ENCODE peak calls at places on chromosomes 3 and 15, in ten cellular contexts. One of them, this sample, is unnamed.
A peak's percentile ranks its signal among the peaks of the same experiment; 100 is the strongest.

GRCh38 chr3:106217745-106218144 is 348.9 kb upstream of the CBLB start:
- DNase-seq in fibroblast of mammary gland: no peak
- DNase-seq in CD4-positive, alpha-beta T cell: no peak
- DNase-seq in HL-60: no peak
- DNase-seq in GM20000: no peak
- DNase-seq in GM13977: no peak
- DNase-seq in IMR-90: no peak
- DNase-seq in left lung: no peak
- DNase-seq in H9: no peak
- DNase-seq in nephron progenitor cell: no peak
- DNase-seq in this sample: no peak

GRCh38 chr3:179526989-179527391 is 35.7 kb upstream of the ACTL6A start:
- DNase-seq in fibroblast of mammary gland: peak; percentile 66
- DNase-seq in nephron progenitor cell: peak; percentile 15
- DNase-seq in GM13977: no peak
- DNase-seq in H9: peak; percentile 74
- DNase-seq in left lung: peak; percentile 39
- DNase-seq in IMR-90: peak; percentile 84
- DNase-seq in GM20000: no peak
- DNase-seq in CD4-positive, alpha-beta T cell: no peak
- DNase-seq in HL-60: no peak
- DNase-seq in this sample: no peak

GRCh38 chr3:127135241-127136023 is 57.5 kb upstream of the PRR23E start:
- DNase-seq in IMR-90: peak; percentile 6
- DNase-seq in fibroblast of mammary gland: peak; percentile 19
- DNase-seq in H9: no peak
- DNase-seq in GM13977: no peak
- DNase-seq in GM20000: no peak
- DNase-seq in nephron progenitor cell: peak; percentile 55
- DNase-seq in left lung: no peak
- DNase-seq in HL-60: no peak
- DNase-seq in CD4-positive, alpha-beta T cell: no peak
- DNase-seq in this sample: no peak

GRCh38 chr15:51318382-51319150 is 19.8 kb downstream of the CYP19A1 start:
- DNase-seq in left lung: no peak
- DNase-seq in GM20000: no peak
- DNase-seq in fibroblast of mammary gland: peak; percentile 45
- DNase-seq in H9: no peak
- DNase-seq in nephron progenitor cell: no peak
- DNase-seq in GM13977: no peak
- DNase-seq in CD4-positive, alpha-beta T cell: no peak
- DNase-seq in HL-60: no peak
- DNase-seq in IMR-90: no peak
- DNase-seq in this sample: no peak

GRCh38 chr3:30245805-30246622 is 360.4 kb upstream of the TGFBR2 start:
- DNase-seq in GM13977: no peak
- DNase-seq in GM20000: no peak
- DNase-seq in H9: no peak
- DNase-seq in CD4-positive, alpha-beta T cell: no peak
- DNase-seq in HL-60: no peak
- DNase-seq in IMR-90: no peak
- DNase-seq in left lung: no peak
- DNase-seq in nephron progenitor cell: peak; percentile 18
- DNase-seq in fibroblast of mammary gland: no peak
- DNase-seq in this sample: no peak

GRCh38 chr15:50415752-50416404 is 8.3 kb upstream of the USP8 start:
- DNase-seq in fibroblast of mammary gland: peak; percentile 10
- DNase-seq in nephron progenitor cell: no peak
- DNase-seq in CD4-positive, alpha-beta T cell: no peak
- DNase-seq in GM13977: no peak
- DNase-seq in left lung: no peak
- DNase-seq in HL-60: no peak
- DNase-seq in IMR-90: peak; percentile 37
- DNase-seq in GM20000: no peak
- DNase-seq in H9: peak; percentile 39
- DNase-seq in this sample: no peak

GRCh38 chr15:83106994-83107840 is at the start of gene TM6SF1:
- DNase-seq in nephron progenitor cell: peak; percentile 64
- DNase-seq in HL-60: peak; percentile 2
- DNase-seq in CD4-positive, alpha-beta T cell: no peak
- DNase-seq in GM13977: peak; percentile 49
- DNase-seq in fibroblast of mammary gland: no peak
- DNase-seq in H9: peak; percentile 39
- DNase-seq in GM20000: peak; percentile 57
- DNase-seq in left lung: no peak
- DNase-seq in IMR-90: no peak
- DNase-seq in this sample: peak; percentile 9

GRCh38 chr3:135169651-135170050 is 374.6 kb downstream of the EPHB1 start:
- DNase-seq in IMR-90: no peak
- DNase-seq in CD4-positive, alpha-beta T cell: no peak
- DNase-seq in HL-60: no peak
- DNase-seq in H9: no peak
- DNase-seq in fibroblast of mammary gland: no peak
- DNase-seq in GM20000: no peak
- DNase-seq in GM13977: no peak
- DNase-seq in nephron progenitor cell: no peak
- DNase-seq in left lung: no peak
- DNase-seq in this sample: no peak

GRCh38 chr3:38549082-38549481 is 52.9 kb downstream of the EXOG start:
- DNase-seq in CD4-positive, alpha-beta T cell: no peak
- DNase-seq in IMR-90: no peak
- DNase-seq in fibroblast of mammary gland: no peak
- DNase-seq in GM13977: no peak
- DNase-seq in GM20000: no peak
- DNase-seq in nephron progenitor cell: no peak
- DNase-seq in H9: no peak
- DNase-seq in left lung: no peak
- DNase-seq in HL-60: no peak
- DNase-seq in this sample: no peak

GRCh38 chr15:36844453-36845094 is 255.8 kb downstream of the MEIS2 start:
- DNase-seq in GM13977: no peak
- DNase-seq in HL-60: no peak
- DNase-seq in left lung: no peak
- DNase-seq in GM20000: no peak
- DNase-seq in fibroblast of mammary gland: peak; percentile 20
- DNase-seq in IMR-90: peak; percentile 69
- DNase-seq in H9: no peak
- DNase-seq in nephron progenitor cell: no peak
- DNase-seq in CD4-positive, alpha-beta T cell: no peak
- DNase-seq in this sample: no peak

GRCh38 chr3:57910988-57911387 is 97.2 kb upstream of the FLNB start:
- DNase-seq in left lung: no peak
- DNase-seq in GM13977: no peak
- DNase-seq in HL-60: peak; percentile 9
- DNase-seq in fibroblast of mammary gland: no peak
- DNase-seq in GM20000: no peak
- DNase-seq in H9: no peak
- DNase-seq in IMR-90: peak; percentile 28
- DNase-seq in CD4-positive, alpha-beta T cell: no peak
- DNase-seq in nephron progenitor cell: no peak
- DNase-seq in this sample: peak; percentile 47

GRCh38 chr3:10283638-10284037 is 9.1 kb downstream of the GHRL start:
- DNase-seq in GM20000: no peak
- DNase-seq in nephron progenitor cell: no peak
- DNase-seq in GM13977: no peak
- DNase-seq in left lung: no peak
- DNase-seq in CD4-positive, alpha-beta T cell: no peak
- DNase-seq in fibroblast of mammary gland: no peak
- DNase-seq in H9: no peak
- DNase-seq in IMR-90: no peak
- DNase-seq in HL-60: no peak
- DNase-seq in this sample: no peak

GRCh38 chr3:169661567-169662214 is 1.8 kb downstream of the MECOM start:
- DNase-seq in nephron progenitor cell: peak; percentile 56
- DNase-seq in IMR-90: peak; percentile 36
- DNase-seq in GM13977: peak; percentile 65
- DNase-seq in left lung: peak; percentile 43
- DNase-seq in HL-60: no peak
- DNase-seq in H9: peak; percentile 56
- DNase-seq in fibroblast of mammary gland: no peak
- DNase-seq in CD4-positive, alpha-beta T cell: no peak
- DNase-seq in GM20000: peak; percentile 59
- DNase-seq in this sample: peak; percentile 61

GRCh38 chr15:63041982-63042878 is at the start of gene TPM1:
- DNase-seq in GM13977: peak; percentile 75
- DNase-seq in IMR-90: peak; percentile 93
- DNase-seq in HL-60: no peak
- DNase-seq in CD4-positive, alpha-beta T cell: no peak
- DNase-seq in H9: peak; percentile 90
- DNase-seq in nephron progenitor cell: peak; percentile 80
- DNase-seq in fibroblast of mammary gland: peak; percentile 54
- DNase-seq in left lung: peak; percentile 87
- DNase-seq in GM20000: peak; percentile 45
- DNase-seq in this sample: peak; percentile 96

GRCh38 chr3:27590437-27591320 is 106.5 kb upstream of the SLC4A7 start:
- DNase-seq in GM20000: no peak
- DNase-seq in nephron progenitor cell: no peak
- DNase-seq in left lung: no peak
- DNase-seq in H9: no peak
- DNase-seq in HL-60: peak; percentile 29
- DNase-seq in CD4-positive, alpha-beta T cell: no peak
- DNase-seq in GM13977: no peak
- DNase-seq in fibroblast of mammary gland: peak; percentile 63
- DNase-seq in IMR-90: peak; percentile 32
- DNase-seq in this sample: no peak

GRCh38 chr15:26766262-26766661 is 6.6 kb downstream of the GABRB3 start:
- DNase-seq in fibroblast of mammary gland: no peak
- DNase-seq in left lung: no peak
- DNase-seq in IMR-90: no peak
- DNase-seq in CD4-positive, alpha-beta T cell: no peak
- DNase-seq in GM13977: no peak
- DNase-seq in H9: no peak
- DNase-seq in nephron progenitor cell: no peak
- DNase-seq in GM20000: no peak
- DNase-seq in HL-60: no peak
- DNase-seq in this sample: no peak

GRCh38 chr3:183013074-183013473 is 32.7 kb upstream of the DCUN1D1 start:
- DNase-seq in left lung: no peak
- DNase-seq in GM20000: no peak
- DNase-seq in IMR-90: no peak
- DNase-seq in CD4-positive, alpha-beta T cell: no peak
- DNase-seq in H9: no peak
- DNase-seq in HL-60: no peak
- DNase-seq in fibroblast of mammary gland: no peak
- DNase-seq in GM13977: no peak
- DNase-seq in nephron progenitor cell: no peak
- DNase-seq in this sample: no peak

GRCh38 chr3:16801698-16802097 is 83.1 kb upstream of the PLCL2 start:
- DNase-seq in nephron progenitor cell: no peak
- DNase-seq in GM20000: peak; percentile 12
- DNase-seq in CD4-positive, alpha-beta T cell: no peak
- DNase-seq in left lung: no peak
- DNase-seq in HL-60: no peak
- DNase-seq in IMR-90: peak; percentile 1
- DNase-seq in GM13977: no peak
- DNase-seq in fibroblast of mammary gland: peak; percentile 84
- DNase-seq in H9: no peak
- DNase-seq in this sample: no peak

GRCh38 chr3:155497930-155498647 is 204.6 kb upstream of the STRIT1 start:
- DNase-seq in H9: no peak
- DNase-seq in GM13977: no peak
- DNase-seq in left lung: no peak
- DNase-seq in IMR-90: peak; percentile 50
- DNase-seq in fibroblast of mammary gland: peak; percentile 96
- DNase-seq in CD4-positive, alpha-beta T cell: no peak
- DNase-seq in HL-60: no peak
- DNase-seq in GM20000: no peak
- DNase-seq in nephron progenitor cell: no peak
- DNase-seq in this sample: no peak

GRCh38 chr15:47750740-47751262 is 33.5 kb downstream of the SEMA6D start:
- DNase-seq in HL-60: no peak
- DNase-seq in left lung: no peak
- DNase-seq in GM13977: no peak
- DNase-seq in nephron progenitor cell: no peak
- DNase-seq in fibroblast of mammary gland: no peak
- DNase-seq in H9: no peak
- DNase-seq in IMR-90: no peak
- DNase-seq in CD4-positive, alpha-beta T cell: no peak
- DNase-seq in GM20000: no peak
- DNase-seq in this sample: no peak

GRCh38 chr3:105823149-105823866 is 45.5 kb downstream of the CBLB start:
- DNase-seq in CD4-positive, alpha-beta T cell: no peak
- DNase-seq in fibroblast of mammary gland: peak; percentile 97
- DNase-seq in H9: no peak
- DNase-seq in nephron progenitor cell: no peak
- DNase-seq in GM13977: no peak
- DNase-seq in IMR-90: peak; percentile 98
- DNase-seq in GM20000: no peak
- DNase-seq in HL-60: no peak
- DNase-seq in left lung: no peak
- DNase-seq in this sample: peak; percentile 6

GRCh38 chr3:95613993-95614392 is 1200.4 kb upstream of the EPHA6 start:
- DNase-seq in HL-60: no peak
- DNase-seq in fibroblast of mammary gland: no peak
- DNase-seq in H9: no peak
- DNase-seq in nephron progenitor cell: no peak
- DNase-seq in GM20000: no peak
- DNase-seq in IMR-90: no peak
- DNase-seq in CD4-positive, alpha-beta T cell: no peak
- DNase-seq in GM13977: no peak
- DNase-seq in left lung: no peak
- DNase-seq in this sample: no peak
- TF ChIP-seq CTCF in HL-60: no peak
- TF ChIP-seq CTCF in fibroblast of mammary gland: no peak
- TF ChIP-seq CTCF in H9: no peak
- TF ChIP-seq CTCF in nephron progenitor cell: no peak
- TF ChIP-seq CTCF in GM20000: no peak
- TF ChIP-seq CTCF in IMR-90: no peak
- TF ChIP-seq CTCF in CD4-positive, alpha-beta T cell: no peak
- TF ChIP-seq CTCF in GM13977: no peak
- TF ChIP-seq CTCF in left lung: no peak
- TF ChIP-seq CTCF in this sample: no peak

GRCh38 chr15:99409097-99409473 is 156.7 kb upstream of the MEF2A start:
- DNase-seq in IMR-90: peak; percentile 60
- DNase-seq in nephron progenitor cell: no peak
- DNase-seq in fibroblast of mammary gland: peak; percentile 66
- DNase-seq in CD4-positive, alpha-beta T cell: peak; percentile 25
- DNase-seq in GM13977: peak; percentile 63
- DNase-seq in left lung: peak; percentile 68
- DNase-seq in GM20000: peak; percentile 57
- DNase-seq in H9: peak; percentile 74
- DNase-seq in HL-60: peak; percentile 35
- DNase-seq in this sample: peak; percentile 71
- TF ChIP-seq CTCF in IMR-90: peak; percentile 60
- TF ChIP-seq CTCF in nephron progenitor cell: no peak
- TF ChIP-seq CTCF in fibroblast of mammary gland: peak; percentile 66
- TF ChIP-seq CTCF in CD4-positive, alpha-beta T cell: peak; percentile 33
- TF ChIP-seq CTCF in GM13977: peak; percentile 48
- TF ChIP-seq CTCF in left lung: peak; percentile 43
- TF ChIP-seq CTCF in GM20000: peak; percentile 34
- TF ChIP-seq CTCF in H9: peak; percentile 69
- TF ChIP-seq CTCF in HL-60: peak; percentile 38
- TF ChIP-seq CTCF in this sample: peak; percentile 59

GRCh38 chr3:11774296-11774877 is 72.3 kb downstream of the TAMM41 start:
- DNase-seq in fibroblast of mammary gland: peak; percentile 30
- DNase-seq in nephron progenitor cell: peak; percentile 45
- DNase-seq in IMR-90: peak; percentile 45
- DNase-seq in left lung: peak; percentile 38
- DNase-seq in H9: peak; percentile 85
- DNase-seq in HL-60: no peak
- DNase-seq in CD4-positive, alpha-beta T cell: no peak
- DNase-seq in GM20000: no peak
- DNase-seq in GM13977: no peak
- DNase-seq in this sample: peak; percentile 62
- TF ChIP-seq CTCF in fibroblast of mammary gland: peak; percentile 50
- TF ChIP-seq CTCF in nephron progenitor cell: peak; percentile 47
- TF ChIP-seq CTCF in IMR-90: peak; percentile 50
- TF ChIP-seq CTCF in left lung: peak; percentile 22
- TF ChIP-seq CTCF in H9: peak; percentile 79
- TF ChIP-seq CTCF in HL-60: peak; percentile 15
- TF ChIP-seq CTCF in CD4-positive, alpha-beta T cell: no peak
- TF ChIP-seq CTCF in GM20000: no peak
- TF ChIP-seq CTCF in GM13977: no peak
- TF ChIP-seq CTCF in this sample: peak; percentile 46

GRCh38 chr3:111781561-111782446 is 77.3 kb upstream of the PHLDB2 start:
- DNase-seq in left lung: no peak
- DNase-seq in IMR-90: no peak
- DNase-seq in fibroblast of mammary gland: no peak
- DNase-seq in H9: no peak
- DNase-seq in nephron progenitor cell: no peak
- DNase-seq in GM20000: no peak
- DNase-seq in HL-60: no peak
- DNase-seq in GM13977: no peak
- DNase-seq in CD4-positive, alpha-beta T cell: no peak
- DNase-seq in this sample: no peak
- TF ChIP-seq CTCF in left lung: no peak
- TF ChIP-seq CTCF in IMR-90: no peak
- TF ChIP-seq CTCF in fibroblast of mammary gland: no peak
- TF ChIP-seq CTCF in H9: no peak
- TF ChIP-seq CTCF in nephron progenitor cell: no peak
- TF ChIP-seq CTCF in GM20000: no peak
- TF ChIP-seq CTCF in HL-60: no peak
- TF ChIP-seq CTCF in GM13977: no peak
- TF ChIP-seq CTCF in CD4-positive, alpha-beta T cell: no peak
- TF ChIP-seq CTCF in this sample: no peak